ENCODE peak calls at places on chromosomes 1 and 21, in ten cellular contexts. I is transverse colon, U is GM13977, P is A549, W is body of pancreas, X is sigmoid colon, Z is foreskin fibroblast, S is progenitor cell of endocrine pancreas, C is colonic mucosa, A is fibroblast of lung. M is an unnamed sample.

GRCh38 chr1:31422505-31423319 is 9.7 kb downstream of the SERINC2 start:
- DNase-seq in X (peak), U (peak), I (peak), C (peak), Z (peak), A (peak), W (peak), S (peak), P (peak), M (peak)

GRCh38 chr1:228488818-228489674 is 1.9 kb downstream of the RNF187 start:
- DNase-seq in P (no peak), U (no peak), W (no peak), A (no peak), C (no peak), Z (no peak), I (no peak), S (no peak), X (no peak), M (no peak)

GRCh38 chr1:246629030-246629429 is 62.8 kb downstream of the CNST start:
- DNase-seq in P (no peak), S (no peak), C (no peak), Z (no peak), I (no peak), A (no peak), W (no peak), U (peak), X (no peak), M (no peak)

GRCh38 chr1:77280962-77281361 is 857 bp upstream of the AK5 start:
- DNase-seq in Z (no peak), I (no peak), P (no peak), S (no peak), X (no peak), C (no peak), A (no peak), W (no peak), U (no peak), M (no peak)

GRCh38 chr1:236391008-236391407 is 3.1 kb upstream of the EDARADD start:
- DNase-seq in S (no peak), W (no peak), I (no peak), Z (no peak), X (no peak), U (no peak), A (no peak), P (no peak), C (no peak), M (no peak)

GRCh38 chr1:81142099-81142776 is 658.5 kb upstream of the ADGRL2 start:
- DNase-seq in W (no peak), X (no peak), C (no peak), U (no peak), S (no peak), I (no peak), P (no peak), A (peak), Z (peak), M (peak)

GRCh38 chr1:185453496-185454192 is 136.6 kb upstream of the IVNS1ABP start:
- DNase-seq in I (no peak), Z (peak), W (no peak), S (no peak), C (no peak), X (no peak), P (peak), U (no peak), A (peak), M (peak)

GRCh38 chr1:154720328-154721301 is 112.6 kb upstream of the ADAR start:
- DNase-seq in U (no peak), A (no peak), X (peak), C (no peak), I (no peak), W (no peak), P (no peak), Z (no peak), S (no peak), M (no peak)

GRCh38 chr1:89022167-89022959 is at the start of gene GBP3:
- DNase-seq in W (no peak), C (no peak), S (no peak), P (no peak), A (peak), Z (peak), U (peak), X (no peak), I (no peak), M (peak)

GRCh38 chr1:159879977-159880376 is 17.5 kb upstream of the VSIG8 start:
- DNase-seq in A (peak), S (no peak), C (no peak), W (no peak), Z (peak), I (no peak), P (peak), U (no peak), X (no peak), M (peak)

GRCh38 chr21:39776589-39776988 is 31.6 kb downstream of the IGSF5 start:
- DNase-seq in X (no peak), A (peak), I (no peak), S (no peak), C (no peak), Z (no peak), P (no peak), W (no peak), U (no peak), M (no peak)

GRCh38 chr21:36756527-36756926 is 57.6 kb downstream of the SIM2 start:
- DNase-seq in C (no peak), A (peak), X (no peak), P (peak), U (no peak), S (no peak), W (no peak), I (no peak), Z (peak), M (peak)

GRCh38 chr1:151056574-151056973 is 2.8 kb downstream of the CDC42SE1 start:
- DNase-seq in U (no peak), S (no peak), X (peak), Z (no peak), C (peak), W (no peak), P (no peak), A (no peak), I (peak), M (no peak)

GRCh38 chr1:170857955-170858354 is 77.4 kb upstream of the MROH9 start:
- DNase-seq in Z (no peak), U (no peak), X (no peak), I (no peak), C (no peak), A (no peak), W (no peak), P (no peak), S (no peak), M (no peak)

GRCh38 chr1:115714572-115715141 is 53.9 kb downstream of the CASQ2 start:
- DNase-seq in P (no peak), I (peak), X (no peak), A (no peak), W (peak), C (peak), S (peak), Z (no peak), U (no peak), M (no peak)

GRCh38 chr1:44826375-44827196 is 16.5 kb downstream of the PTCH2 start:
- DNase-seq in S (no peak), A (no peak), P (no peak), I (peak), C (no peak), Z (peak), W (peak), X (peak), U (no peak), M (no peak)

GRCh38 chr1:17837631-17838030 is 82.5 kb downstream of the ACTL8 start:
- DNase-seq in C (no peak), W (no peak), I (no peak), Z (peak), A (no peak), P (no peak), U (no peak), X (no peak), S (no peak), M (no peak)

GRCh38 chr1:84701366-84701765 is 11.1 kb upstream of the SSX2IP start:
- DNase-seq in I (no peak), P (no peak), U (no peak), A (no peak), C (no peak), W (no peak), Z (peak), S (no peak), X (no peak), M (peak)

GRCh38 chr1:190098756-190099155 is 378.9 kb downstream of the BRINP3 start:
- DNase-seq in W (no peak), X (no peak), C (no peak), S (no peak), I (no peak), P (no peak), Z (no peak), U (no peak), A (no peak), M (no peak)

GRCh38 chr1:2073382-2074230 is 23.4 kb downstream of the PRKCZ start:
- DNase-seq in P (no peak), U (no peak), C (no peak), S (no peak), W (no peak), Z (peak), X (no peak), A (peak), I (no peak), M (peak)

GRCh38 chr1:204623894-204624361 is 61.6 kb downstream of the LRRN2 start:
- DNase-seq in U (no peak), P (peak), A (no peak), W (no peak), I (no peak), S (peak), Z (peak), C (no peak), X (no peak), M (no peak)

GRCh38 chr21:41762753-41763152 is 4.1 kb downstream of the RIPK4 start:
- DNase-seq in C (no peak), A (no peak), S (no peak), Z (no peak), P (no peak), W (no peak), U (no peak), I (no peak), X (no peak), M (no peak)

GRCh38 chr1:41795205-41795762 is 123.4 kb downstream of the HIVEP3 start:
- DNase-seq in X (no peak), U (no peak), C (no peak), A (peak), Z (peak), W (no peak), I (no peak), S (no peak), P (peak), M (peak)
- TF ChIP-seq CTCF in X (no peak), U (no peak), C (no peak), A (peak), Z (peak), W (peak), I (no peak), S (no peak), P (peak), M (peak)

DNA sequence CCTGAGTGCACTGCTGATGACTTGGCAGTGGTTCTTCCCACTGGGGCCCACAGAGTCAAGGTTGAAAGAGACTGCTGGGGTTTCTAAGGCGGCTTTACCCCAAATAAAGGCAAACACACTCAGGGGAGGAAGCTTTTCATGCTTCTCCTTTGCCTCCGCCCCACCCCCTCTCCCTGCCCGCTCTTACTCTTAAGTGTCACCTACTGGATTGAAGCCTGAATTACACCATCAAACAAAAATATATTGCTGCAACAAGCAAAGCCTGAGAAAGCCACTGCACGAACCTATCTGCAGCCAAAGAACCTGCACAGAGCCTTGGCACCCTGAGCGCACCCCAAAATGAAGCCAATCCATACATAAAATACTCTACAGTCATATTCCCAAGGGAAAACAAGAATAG is 63.1 kb downstream of the PTGFR start:
- DNase-seq in S (no peak), P (peak), Z (no peak), U (no peak), I (no peak), X (no peak), W (no peak), A (no peak), C (no peak), M (no peak)
- TF ChIP-seq CTCF in S (no peak), P (no peak), Z (no peak), U (no peak), I (no peak), X (no peak), W (no peak), A (no peak), C (no peak), M (peak)

DNA sequence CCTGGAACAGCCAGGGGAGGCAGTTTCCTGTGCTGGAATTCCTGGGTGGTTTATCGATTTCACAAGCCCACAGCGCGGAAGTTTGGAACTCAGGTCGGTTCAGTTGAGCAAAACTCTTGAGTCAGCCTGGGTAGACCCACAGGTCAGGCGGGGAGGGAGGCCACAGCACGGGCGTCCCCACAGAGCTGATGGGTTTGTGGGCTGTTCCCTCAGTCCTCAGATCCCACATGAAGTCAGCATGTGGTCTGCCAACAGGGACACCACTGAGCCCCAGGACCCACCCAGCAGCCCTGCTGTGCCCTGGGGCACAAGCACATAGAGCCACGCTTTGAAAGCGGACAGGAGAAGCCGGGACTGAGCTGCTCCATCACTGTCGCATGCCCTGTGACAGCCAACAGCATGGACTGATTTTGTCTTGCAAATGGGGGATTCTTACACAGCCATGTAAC is 17.4 kb downstream of the BMP8A start:
- DNase-seq in I (no peak), C (no peak), Z (no peak), W (no peak), S (no peak), P (no peak), A (peak), U (no peak), X (peak), M (peak)
- TF ChIP-seq CTCF in I (no peak), C (no peak), Z (no peak), W (no peak), S (no peak), P (no peak), A (no peak), U (no peak), X (no peak), M (no peak)

DNA sequence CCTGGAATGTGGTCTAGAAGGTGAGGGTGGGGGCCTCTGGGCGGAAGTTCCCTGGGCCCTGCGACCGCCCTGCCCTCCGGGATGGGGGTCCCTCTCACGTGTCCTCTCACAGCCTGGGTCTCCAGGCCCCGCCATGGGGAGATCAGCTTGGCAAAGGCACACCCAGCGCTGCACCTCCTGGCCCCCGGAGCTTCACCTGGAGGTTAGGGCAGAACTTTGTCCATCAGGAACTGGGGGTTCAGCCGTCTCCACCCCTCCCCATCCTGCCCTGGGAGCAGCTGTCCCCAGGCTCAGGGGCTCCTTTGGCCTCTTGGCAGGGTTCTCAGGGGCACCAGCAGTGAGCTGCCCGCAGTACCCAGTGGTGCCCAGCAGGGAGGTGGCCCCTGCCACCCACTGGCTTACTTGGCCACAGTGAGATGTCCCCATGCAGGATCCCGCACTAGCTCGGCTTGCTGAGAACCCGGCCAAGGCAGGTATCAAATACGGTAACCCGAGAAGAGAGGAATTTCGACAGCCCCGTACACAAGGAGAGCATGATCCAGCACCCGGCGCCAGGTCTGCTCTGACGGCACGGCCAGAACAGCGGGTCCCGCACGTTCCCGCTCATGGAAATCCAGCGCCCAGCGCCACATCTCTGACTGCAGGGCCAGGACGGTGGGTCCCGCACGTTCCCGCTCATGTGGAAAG is 36.7 kb downstream of the RRP1 start:
- DNase-seq in X (peak), A (peak), P (peak), C (no peak), W (no peak), S (no peak), U (no peak), Z (no peak), I (no peak), M (no peak)
- TF ChIP-seq CTCF in X (no peak), A (peak), P (no peak), C (no peak), W (peak), S (peak), U (peak), Z (no peak), I (no peak), M (peak)

GRCh38 chr1:15504436-15504835 is 19.6 kb downstream of the CASP9 start:
- DNase-seq in S (no peak), U (no peak), Z (no peak), I (no peak), A (no peak), P (no peak), C (no peak), X (no peak), W (no peak), M (no peak)
- TF ChIP-seq CTCF in S (no peak), U (no peak), Z (no peak), I (no peak), A (no peak), P (no peak), C (no peak), X (no peak), W (no peak), M (no peak)